ENCODE peak calls at places on chromosomes 16 and 17, in four cellular contexts. One of them, this sample, is unnamed.

GRCh38 chr16:79902351-79902750 is 301.8 kb upstream of the MAF start:
- DNase-seq in tibial nerve: no peak
- DNase-seq in progenitor cell of endocrine pancreas: no peak
- DNase-seq in endothelial cell: no peak
- DNase-seq in this sample: no peak

GRCh38 chr17:50681260-50682200 is 26.2 kb downstream of the ANKRD40 start:
- DNase-seq in tibial nerve: no peak
- DNase-seq in endothelial cell: peak
- DNase-seq in progenitor cell of endocrine pancreas: no peak
- DNase-seq in this sample: no peak

GRCh38 chr17:74840989-74841666 is 18.6 kb downstream of the GRIN2C start:
- DNase-seq in tibial nerve: peak
- DNase-seq in endothelial cell: no peak
- DNase-seq in progenitor cell of endocrine pancreas: no peak
- DNase-seq in this sample: no peak

GRCh38 chr16:87295661-87296531 is 21.3 kb downstream of the C16orf95 start:
- DNase-seq in progenitor cell of endocrine pancreas: no peak
- DNase-seq in endothelial cell: no peak
- DNase-seq in tibial nerve: no peak
- DNase-seq in this sample: no peak

GRCh38 chr16:88454315-88455057 is 1.4 kb downstream of the ZFPM1 start:
- DNase-seq in endothelial cell: peak
- DNase-seq in progenitor cell of endocrine pancreas: no peak
- DNase-seq in tibial nerve: no peak
- DNase-seq in this sample: peak

GRCh38 chr17:35051183-35051578 is 12.3 kb downstream of the RFFL start:
- DNase-seq in tibial nerve: no peak
- DNase-seq in progenitor cell of endocrine pancreas: no peak
- DNase-seq in endothelial cell: no peak
- DNase-seq in this sample: no peak

GRCh38 chr16:22123146-22123545 is 30.8 kb downstream of the VWA3A start:
- DNase-seq in tibial nerve: no peak
- DNase-seq in progenitor cell of endocrine pancreas: no peak
- DNase-seq in endothelial cell: no peak
- DNase-seq in this sample: no peak

GRCh38 chr17:38403491-38403890 is 24.8 kb upstream of the ARHGAP23 start:
- DNase-seq in tibial nerve: no peak
- DNase-seq in endothelial cell: no peak
- DNase-seq in progenitor cell of endocrine pancreas: no peak
- DNase-seq in this sample: no peak

GRCh38 chr17:79915850-79916430 is 76.7 kb upstream of the CBX4 start:
- DNase-seq in endothelial cell: no peak
- DNase-seq in tibial nerve: no peak
- DNase-seq in progenitor cell of endocrine pancreas: peak
- DNase-seq in this sample: no peak

GRCh38 chr16:1794221-1794871 is 841 bp upstream of the IGFALS start:
- DNase-seq in tibial nerve: no peak
- DNase-seq in endothelial cell: no peak
- DNase-seq in progenitor cell of endocrine pancreas: peak
- DNase-seq in this sample: no peak

GRCh38 chr17:81418710-81419332 is 23.6 kb downstream of the BAHCC1 start:
- DNase-seq in tibial nerve: no peak
- DNase-seq in progenitor cell of endocrine pancreas: no peak
- DNase-seq in endothelial cell: no peak
- DNase-seq in this sample: no peak

GRCh38 chr16:80023865-80024264 is 423.3 kb upstream of the MAF start:
- DNase-seq in tibial nerve: no peak
- DNase-seq in endothelial cell: no peak
- DNase-seq in progenitor cell of endocrine pancreas: no peak
- DNase-seq in this sample: no peak

GRCh38 chr16:68257251-68257905 is 6.9 kb upstream of the SLC7A6 start:
- DNase-seq in endothelial cell: no peak
- DNase-seq in progenitor cell of endocrine pancreas: no peak
- DNase-seq in tibial nerve: no peak
- DNase-seq in this sample: no peak

GRCh38 chr16:85249830-85250455 is 137.7 kb upstream of the CIBAR2 start:
- DNase-seq in endothelial cell: no peak
- DNase-seq in tibial nerve: no peak
- DNase-seq in progenitor cell of endocrine pancreas: no peak
- DNase-seq in this sample: no peak

GRCh38 chr17:54172096-54172495 is 349.4 kb downstream of the KIF2B start:
- DNase-seq in progenitor cell of endocrine pancreas: no peak
- DNase-seq in endothelial cell: no peak
- DNase-seq in tibial nerve: no peak
- DNase-seq in this sample: no peak

GRCh38 chr16:12203780-12204351 is 227.3 kb downstream of the SNX29 start:
- DNase-seq in endothelial cell: no peak
- DNase-seq in tibial nerve: no peak
- DNase-seq in progenitor cell of endocrine pancreas: no peak
- DNase-seq in this sample: no peak

GRCh38 chr17:2695243-2695960 is 16.2 kb downstream of the CLUH start:
- DNase-seq in tibial nerve: no peak
- DNase-seq in progenitor cell of endocrine pancreas: no peak
- DNase-seq in endothelial cell: no peak
- DNase-seq in this sample: no peak

GRCh38 chr17:2693561-2694380 is 17.8 kb downstream of the CLUH start:
- DNase-seq in tibial nerve: no peak
- DNase-seq in endothelial cell: no peak
- DNase-seq in progenitor cell of endocrine pancreas: no peak
- DNase-seq in this sample: no peak

GRCh38 chr17:2694381-2695242 is 17.0 kb downstream of the CLUH start:
- DNase-seq in tibial nerve: no peak
- DNase-seq in progenitor cell of endocrine pancreas: no peak
- DNase-seq in endothelial cell: no peak
- DNase-seq in this sample: no peak

GRCh38 chr17:2697611-2698162 is 13.9 kb downstream of the CLUH start:
- DNase-seq in endothelial cell: peak
- DNase-seq in tibial nerve: no peak
- DNase-seq in progenitor cell of endocrine pancreas: no peak
- DNase-seq in this sample: no peak

DNA sequence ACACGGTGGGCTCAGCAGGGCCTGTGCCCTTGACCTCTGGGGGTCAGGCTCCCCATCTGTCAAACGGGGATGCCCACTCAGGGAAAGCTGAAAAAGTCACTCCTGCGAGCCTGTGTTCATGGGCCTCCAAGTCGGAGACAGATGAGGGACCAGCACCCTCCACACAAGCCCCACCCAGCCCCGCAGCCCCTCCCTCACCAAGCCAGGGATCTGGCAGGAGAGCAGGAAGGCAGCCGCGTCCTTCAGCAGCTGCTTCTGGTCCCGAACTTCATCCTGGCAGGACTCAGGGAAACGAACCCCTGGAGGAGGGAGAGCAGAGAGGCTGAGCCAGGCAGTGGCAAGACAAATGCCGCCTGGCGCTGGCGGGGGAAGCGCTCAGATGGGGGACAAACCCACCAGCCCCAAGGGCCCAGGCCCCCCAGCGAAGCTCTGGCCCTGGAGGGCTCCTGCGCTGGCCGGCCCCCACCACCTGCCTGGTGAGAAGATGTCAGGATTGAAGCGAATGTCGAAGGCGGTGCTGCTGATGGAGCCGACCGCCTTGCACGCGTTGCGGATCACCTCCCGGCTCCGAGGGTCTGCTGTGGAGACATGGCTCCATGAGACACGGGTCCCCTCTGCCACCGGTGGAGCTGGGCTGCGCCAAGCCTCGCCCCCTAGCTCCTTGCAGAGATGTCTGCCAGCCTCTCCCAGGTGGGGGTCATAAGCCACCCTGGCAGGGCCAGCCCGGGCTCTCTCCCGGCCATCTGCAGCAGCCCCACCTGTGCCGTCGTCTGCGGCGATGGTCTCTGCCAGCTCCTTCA is 15.4 kb downstream of the CLUH start:
- DNase-seq in endothelial cell: no peak
- DNase-seq in progenitor cell of endocrine pancreas: no peak
- DNase-seq in tibial nerve: no peak
- DNase-seq in this sample: no peak
- TF ChIP-seq CTCF in endothelial cell: no peak
- TF ChIP-seq CTCF in progenitor cell of endocrine pancreas: no peak
- TF ChIP-seq CTCF in tibial nerve: no peak
- TF ChIP-seq CTCF in this sample: no peak

DNA sequence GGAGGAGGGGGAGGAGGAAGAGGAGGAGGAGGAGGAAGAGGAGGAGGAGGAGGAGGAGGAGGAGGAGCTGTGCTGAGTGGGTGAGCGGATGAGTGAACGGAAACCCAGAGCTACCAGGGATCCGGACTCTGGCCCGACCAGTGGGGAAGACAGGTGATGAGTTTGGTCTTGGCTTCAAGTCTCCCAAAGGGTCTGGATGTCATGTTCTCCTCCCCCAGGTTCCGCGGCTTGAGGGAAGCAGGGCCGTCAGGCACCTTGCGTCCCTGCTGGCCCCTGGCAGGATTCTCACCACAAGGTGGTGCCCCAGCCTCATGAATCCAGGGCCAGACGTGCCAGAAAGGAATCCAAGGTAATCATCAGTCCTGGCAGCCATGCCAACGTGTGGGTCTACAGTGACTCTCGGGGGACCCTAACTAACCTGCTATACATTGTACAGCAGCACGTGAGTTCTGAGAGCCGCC is 13.5 kb upstream of the ABAT start:
- DNase-seq in progenitor cell of endocrine pancreas: peak
- DNase-seq in tibial nerve: peak
- DNase-seq in endothelial cell: peak
- DNase-seq in this sample: peak
- TF ChIP-seq CTCF in progenitor cell of endocrine pancreas: peak
- TF ChIP-seq CTCF in tibial nerve: peak
- TF ChIP-seq CTCF in endothelial cell: peak
- TF ChIP-seq CTCF in this sample: peak

DNA sequence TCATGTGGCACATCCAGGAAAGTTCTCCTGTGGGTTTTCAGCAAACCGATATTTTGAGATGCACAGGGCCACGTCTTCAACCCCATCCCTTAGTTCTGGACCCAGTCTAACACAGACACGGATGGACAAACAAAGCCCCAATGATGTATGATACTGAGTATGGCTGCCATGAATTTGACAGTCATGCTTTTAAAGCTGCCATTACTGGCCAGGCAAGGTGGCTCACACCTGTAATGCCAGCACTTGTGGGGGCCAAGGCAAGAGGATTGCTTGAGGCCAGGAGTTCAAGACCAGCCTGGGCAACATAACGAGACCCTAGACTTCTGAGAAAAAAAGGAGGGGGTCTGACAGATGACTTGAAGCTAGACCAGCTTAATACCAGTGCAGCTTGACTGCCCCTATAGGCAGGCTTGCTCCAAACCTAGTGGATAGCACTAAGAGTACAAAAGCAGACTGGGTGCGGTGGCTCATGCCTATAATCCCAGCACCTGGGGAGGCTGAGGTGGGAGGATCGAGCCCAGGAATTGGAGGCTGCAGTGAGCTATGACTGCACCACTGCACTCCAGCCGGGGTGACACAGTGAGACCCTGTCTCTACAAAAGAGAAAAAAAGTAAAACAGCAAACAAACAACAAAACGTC is 10.8 kb upstream of the ZNF629 start:
- DNase-seq in progenitor cell of endocrine pancreas: no peak
- DNase-seq in endothelial cell: no peak
- DNase-seq in tibial nerve: no peak
- DNase-seq in this sample: no peak
- TF ChIP-seq CTCF in progenitor cell of endocrine pancreas: no peak
- TF ChIP-seq CTCF in endothelial cell: no peak
- TF ChIP-seq CTCF in tibial nerve: no peak
- TF ChIP-seq CTCF in this sample: no peak

DNA sequence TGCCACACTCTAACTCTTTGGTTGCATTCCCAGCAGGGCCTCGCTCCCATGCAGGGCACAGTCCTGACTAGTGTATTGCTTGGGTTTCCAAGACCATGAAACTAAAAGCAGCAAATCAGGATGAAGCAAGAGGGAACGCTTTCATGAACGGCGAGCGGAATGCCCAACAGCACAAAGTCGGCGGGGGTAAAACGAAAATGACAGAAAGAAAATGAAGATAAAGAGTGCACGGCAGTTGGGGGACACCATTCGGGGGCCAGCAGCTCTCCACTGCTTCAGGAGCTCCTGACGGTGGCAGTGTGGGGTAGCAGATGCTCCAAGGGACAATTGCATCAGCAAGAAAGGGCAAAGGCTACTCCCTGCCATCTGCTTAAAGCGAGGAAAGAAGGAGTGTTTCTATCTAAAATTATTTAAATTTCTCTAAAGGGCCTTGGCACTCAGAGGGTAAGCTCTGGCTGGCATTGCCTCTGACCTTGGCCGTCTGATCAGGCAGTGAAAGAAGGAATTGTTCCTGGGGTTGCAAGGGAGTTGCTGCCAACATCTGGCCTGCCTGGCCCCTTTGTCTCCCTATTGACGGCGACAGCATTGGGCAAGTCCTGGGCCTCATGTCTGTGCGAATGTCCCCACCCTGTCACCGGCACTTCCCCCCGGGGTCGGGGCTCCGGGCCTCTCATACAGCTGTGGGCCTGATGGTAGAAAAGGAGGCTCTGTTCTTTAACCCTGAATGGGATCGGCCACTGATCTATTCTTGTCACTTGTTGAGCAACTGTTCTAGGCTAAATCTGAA is 138.2 kb downstream of the CMIP start:
- DNase-seq in tibial nerve: no peak
- DNase-seq in endothelial cell: no peak
- DNase-seq in progenitor cell of endocrine pancreas: no peak
- DNase-seq in this sample: no peak
- TF ChIP-seq CTCF in tibial nerve: peak
- TF ChIP-seq CTCF in endothelial cell: no peak
- TF ChIP-seq CTCF in progenitor cell of endocrine pancreas: no peak
- TF ChIP-seq CTCF in this sample: no peak

DNA sequence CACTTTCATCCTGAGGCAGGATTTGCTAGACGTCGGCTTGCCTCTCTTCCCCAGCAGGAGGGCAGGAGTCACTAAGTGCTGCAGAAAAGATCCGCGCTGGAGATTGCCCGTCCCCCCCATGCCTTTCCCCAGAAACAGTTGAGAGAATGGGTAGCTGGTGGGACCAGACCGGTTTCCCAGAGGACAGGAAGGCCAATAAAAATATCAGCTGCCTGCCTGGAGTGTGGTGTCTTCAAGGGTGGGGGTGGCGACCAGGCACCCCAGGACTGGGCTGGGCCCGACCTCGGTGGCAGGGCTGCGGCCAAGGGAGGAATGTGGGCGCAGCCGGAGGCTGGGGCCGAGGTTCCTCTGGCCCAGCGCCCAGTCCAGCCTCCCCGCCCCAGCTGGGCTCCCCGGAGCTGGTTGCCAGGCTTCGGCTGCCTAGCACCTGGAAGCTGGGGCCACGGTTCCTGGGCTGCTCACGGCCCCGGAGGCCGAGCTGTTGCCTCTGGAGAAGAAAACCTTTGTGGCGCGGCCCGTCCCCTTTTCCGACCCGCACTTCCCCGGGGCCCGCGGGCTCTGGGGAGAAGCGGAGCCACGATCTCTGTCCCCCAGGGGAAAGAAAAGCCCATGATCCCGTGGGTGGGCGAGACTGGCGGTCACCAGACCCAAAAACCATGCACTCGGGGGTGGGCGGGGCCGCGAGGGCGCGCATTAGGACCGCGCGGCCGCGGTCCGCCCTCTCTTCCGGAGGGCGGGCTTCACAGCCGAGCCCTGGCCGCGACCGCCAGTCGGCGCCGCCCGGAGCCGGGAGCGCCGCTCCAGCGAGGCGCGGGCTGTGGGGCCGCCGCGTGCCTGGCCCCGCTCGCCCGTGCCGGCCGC is at the start of gene TRAF4:
- DNase-seq in progenitor cell of endocrine pancreas: peak
- DNase-seq in endothelial cell: peak
- DNase-seq in tibial nerve: peak
- DNase-seq in this sample: peak
- TF ChIP-seq CTCF in progenitor cell of endocrine pancreas: no peak
- TF ChIP-seq CTCF in endothelial cell: no peak
- TF ChIP-seq CTCF in tibial nerve: peak
- TF ChIP-seq CTCF in this sample: no peak

GRCh38 chr16:23500212-23500865 is 10.0 kb downstream of the GGA2 start:
- DNase-seq in endothelial cell: no peak
- DNase-seq in progenitor cell of endocrine pancreas: no peak
- DNase-seq in tibial nerve: no peak
- DNase-seq in this sample: no peak
- TF ChIP-seq CTCF in endothelial cell: no peak
- TF ChIP-seq CTCF in progenitor cell of endocrine pancreas: no peak
- TF ChIP-seq CTCF in tibial nerve: no peak
- TF ChIP-seq CTCF in this sample: no peak